ENCODE peak calls at places on chromosomes 6 and 20, in four cellular contexts. One of them, this sample, is unnamed.

GRCh38 chr20:5657190-5657872 is 92.9 kb upstream of the SHLD1 start:
- DNase-seq in A549: peak
- DNase-seq in HepG2: peak
- DNase-seq in SK-N-SH: peak
- DNase-seq in this sample: no peak

GRCh38 chr6:110232456-110232855 is 52.2 kb downstream of the CDC40 start:
- DNase-seq in A549: no peak
- DNase-seq in HepG2: no peak
- DNase-seq in SK-N-SH: no peak
- DNase-seq in this sample: no peak

GRCh38 chr6:151493495-151494234 is at the start of gene CCDC170:
- DNase-seq in A549: peak
- DNase-seq in HepG2: peak
- DNase-seq in SK-N-SH: peak
- DNase-seq in this sample: no peak

GRCh38 chr6:145498425-145498824 is 236.9 kb downstream of the EPM2A start:
- DNase-seq in A549: no peak
- DNase-seq in HepG2: no peak
- DNase-seq in SK-N-SH: no peak
- DNase-seq in this sample: no peak

GRCh38 chr6:85418059-85418458 is 31.8 kb upstream of the NT5E start:
- DNase-seq in A549: no peak
- DNase-seq in HepG2: no peak
- DNase-seq in SK-N-SH: no peak
- DNase-seq in this sample: no peak

GRCh38 chr6:88538130-88538706 is 372.1 kb upstream of the CNR1 start:
- DNase-seq in A549: no peak
- DNase-seq in HepG2: no peak
- DNase-seq in SK-N-SH: no peak
- DNase-seq in this sample: no peak

GRCh38 chr6:129429953-129430352 is 280.0 kb downstream of the ARHGAP18 start:
- DNase-seq in A549: no peak
- DNase-seq in HepG2: no peak
- DNase-seq in SK-N-SH: no peak
- DNase-seq in this sample: no peak

GRCh38 chr6:36314221-36315014 is 22.3 kb downstream of the BNIP5 start:
- DNase-seq in A549: no peak
- DNase-seq in HepG2: no peak
- DNase-seq in SK-N-SH: no peak
- DNase-seq in this sample: no peak

GRCh38 chr6:148134566-148134965 is 208.1 kb upstream of the SASH1 start:
- DNase-seq in A549: no peak
- DNase-seq in HepG2: no peak
- DNase-seq in SK-N-SH: no peak
- DNase-seq in this sample: no peak

GRCh38 chr6:37473364-37474095 is 26.2 kb downstream of the CCDC167 start:
- DNase-seq in A549: no peak
- DNase-seq in HepG2: no peak
- DNase-seq in SK-N-SH: peak
- DNase-seq in this sample: no peak

GRCh38 chr6:127516676-127517273 is 2.4 kb downstream of the MTCL3 start:
- DNase-seq in A549: peak
- DNase-seq in HepG2: peak
- DNase-seq in SK-N-SH: peak
- DNase-seq in this sample: no peak

GRCh38 chr6:39602590-39603319 is 122.5 kb downstream of the KIF6 start:
- DNase-seq in A549: no peak
- DNase-seq in HepG2: no peak
- DNase-seq in SK-N-SH: no peak
- DNase-seq in this sample: no peak

GRCh38 chr6:166778776-166779175 is 151.7 kb upstream of the RPS6KA2 start:
- DNase-seq in A549: no peak
- DNase-seq in HepG2: no peak
- DNase-seq in SK-N-SH: no peak
- DNase-seq in this sample: no peak

GRCh38 chr20:58025233-58025632 is 203.2 kb downstream of the ANKRD60 start:
- DNase-seq in A549: no peak
- DNase-seq in HepG2: no peak
- DNase-seq in SK-N-SH: no peak
- DNase-seq in this sample: no peak

GRCh38 chr6:12935637-12936036 is 219.1 kb downstream of the PHACTR1 start:
- DNase-seq in A549: no peak
- DNase-seq in HepG2: no peak
- DNase-seq in SK-N-SH: no peak
- DNase-seq in this sample: no peak

GRCh38 chr6:32613475-32613874 is 23.7 kb upstream of the HLA-DQA1 start:
- DNase-seq in A549: no peak
- DNase-seq in HepG2: no peak
- DNase-seq in SK-N-SH: no peak
- DNase-seq in this sample: no peak

GRCh38 chr20:35695978-35696377 is 3.2 kb downstream of the NFS1 start:
- DNase-seq in A549: no peak
- DNase-seq in HepG2: no peak
- DNase-seq in SK-N-SH: no peak
- DNase-seq in this sample: no peak

GRCh38 chr6:82017316-82017715 is 230.2 kb downstream of the IBTK start:
- DNase-seq in A549: peak
- DNase-seq in HepG2: peak
- DNase-seq in SK-N-SH: no peak
- DNase-seq in this sample: no peak

DNA sequence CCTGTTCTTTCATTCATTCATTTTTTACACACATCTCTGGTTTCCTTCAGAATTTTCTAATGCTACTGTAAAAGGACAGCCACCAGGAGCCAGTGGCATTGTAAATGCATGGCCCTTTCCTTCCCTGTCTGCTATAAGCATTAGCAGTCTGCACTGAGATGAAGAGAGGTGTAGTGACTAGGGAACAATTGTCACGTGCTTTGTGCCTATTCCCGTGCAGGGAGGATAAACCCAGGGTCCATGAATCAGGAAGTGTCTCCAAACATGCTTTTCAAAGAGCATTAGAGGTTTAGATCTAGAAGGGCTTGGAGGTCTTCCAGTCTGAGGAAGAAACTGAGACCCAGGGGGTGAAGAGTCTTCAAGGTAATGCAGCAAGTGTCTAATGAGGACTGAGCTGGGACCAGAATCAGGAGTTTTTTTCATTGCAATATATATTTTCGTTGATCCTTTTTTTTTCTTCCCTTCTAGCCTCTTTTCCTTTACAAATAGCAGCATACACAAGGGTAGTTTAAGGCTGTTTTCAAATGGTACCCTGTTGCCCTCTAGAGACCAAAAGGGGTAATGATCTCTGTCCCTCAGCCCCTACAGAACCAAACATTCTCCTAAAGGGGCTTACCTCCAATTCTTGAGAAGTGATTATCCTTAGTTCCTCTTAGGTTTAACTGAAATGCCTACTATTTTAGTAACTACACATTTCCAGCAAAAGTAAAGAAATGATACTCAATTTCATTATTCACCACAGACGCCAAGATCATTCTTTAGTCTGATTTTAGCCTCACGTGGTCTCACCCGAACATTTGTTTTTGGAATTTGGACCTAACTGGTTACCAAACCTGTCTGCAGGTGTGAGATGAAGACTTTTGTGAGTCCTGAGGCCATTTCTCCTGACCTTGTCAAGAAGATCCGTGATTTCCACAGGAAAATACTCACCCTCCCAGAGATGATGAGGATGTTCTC is 6.6 kb downstream of the TRIM15 start:
- DNase-seq in A549: peak
- DNase-seq in HepG2: peak
- DNase-seq in SK-N-SH: peak
- DNase-seq in this sample: peak
- TF ChIP-seq PBX3 in A549: no peak
- TF ChIP-seq PBX3 in HepG2: no peak
- TF ChIP-seq PBX3 in SK-N-SH: no peak
- TF ChIP-seq PBX3 in this sample: no peak

DNA sequence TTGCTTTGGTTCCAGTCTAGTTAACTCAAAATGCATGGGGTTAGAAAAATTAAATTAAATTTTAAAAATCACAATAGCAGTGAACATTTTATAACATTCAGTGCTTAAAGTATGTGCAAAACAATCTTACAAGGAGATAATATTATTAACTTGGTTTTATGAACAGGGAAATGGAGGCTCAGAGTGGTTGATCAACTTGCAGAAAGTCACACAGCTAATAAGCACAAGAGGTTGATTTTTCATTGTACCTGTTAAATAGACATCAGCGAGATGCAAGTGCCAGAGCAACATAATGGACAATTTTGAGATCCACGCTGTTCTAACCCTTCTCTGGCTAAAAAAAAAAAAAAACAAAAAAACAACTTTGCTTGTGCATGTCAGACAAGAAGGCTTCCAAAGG is 219.8 kb downstream of the TSHZ2 start:
- DNase-seq in A549: no peak
- DNase-seq in HepG2: no peak
- DNase-seq in SK-N-SH: no peak
- DNase-seq in this sample: no peak
- H3K4me2 ChIP-seq in A549: no peak
- H3K4me2 ChIP-seq in HepG2: no peak
- H3K4me2 ChIP-seq in SK-N-SH: no peak
- H3K4me2 ChIP-seq in this sample: no peak

DNA sequence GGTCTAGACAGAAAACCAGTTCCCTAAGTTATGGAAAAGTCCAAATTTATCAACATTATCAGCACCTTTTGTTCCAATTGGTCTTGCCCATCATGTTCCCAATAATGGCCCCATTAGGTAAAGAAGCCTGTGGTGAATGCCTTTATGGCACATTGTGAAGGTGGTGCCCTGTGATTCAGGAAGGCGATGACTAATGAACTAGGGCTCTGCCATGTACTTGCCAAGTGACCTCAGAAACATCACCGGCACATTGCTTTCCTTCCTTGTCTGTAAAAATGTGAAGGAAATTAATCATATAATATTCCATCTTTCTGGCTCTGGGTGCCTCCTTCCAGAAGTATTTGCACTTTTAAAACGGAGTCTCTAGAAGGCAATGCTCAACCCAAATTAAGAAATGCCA is 132.3 kb downstream of the UNC5CL start:
- DNase-seq in A549: peak
- DNase-seq in HepG2: no peak
- DNase-seq in SK-N-SH: no peak
- DNase-seq in this sample: no peak
- TF ChIP-seq PBX3 in A549: no peak
- TF ChIP-seq PBX3 in HepG2: no peak
- TF ChIP-seq PBX3 in SK-N-SH: no peak
- TF ChIP-seq PBX3 in this sample: no peak

DNA sequence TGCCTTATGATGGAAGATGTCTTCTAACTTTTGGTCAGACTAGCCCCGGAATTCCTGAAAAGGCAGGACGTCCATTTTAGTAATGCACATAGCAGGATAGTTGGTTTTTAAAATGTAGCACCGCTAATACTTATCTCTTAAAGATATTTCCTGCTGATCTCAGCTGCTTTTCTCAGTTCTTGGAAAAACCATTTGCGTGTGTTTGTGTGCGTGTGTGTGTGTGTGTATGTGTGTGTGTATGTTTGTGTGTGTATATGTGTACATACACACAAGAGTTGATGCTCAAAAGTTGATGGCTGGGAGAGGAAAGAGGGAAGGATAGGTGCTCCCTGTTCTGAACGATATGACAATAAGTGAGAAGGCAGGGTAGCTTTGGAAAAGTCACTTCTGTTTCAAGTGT is 61.7 kb upstream of the SUPT3H start:
- DNase-seq in A549: no peak
- DNase-seq in HepG2: no peak
- DNase-seq in SK-N-SH: no peak
- DNase-seq in this sample: no peak
- H3K4me2 ChIP-seq in A549: no peak
- H3K4me2 ChIP-seq in HepG2: no peak
- H3K4me2 ChIP-seq in SK-N-SH: peak
- H3K4me2 ChIP-seq in this sample: no peak

GRCh38 chr6:27864906-27865883 is 47.0 kb downstream of the OR2B2 start:
- DNase-seq in A549: peak
- DNase-seq in HepG2: peak
- DNase-seq in SK-N-SH: peak
- DNase-seq in this sample: peak
- TF ChIP-seq PBX3 in A549: no peak
- TF ChIP-seq PBX3 in HepG2: no peak
- TF ChIP-seq PBX3 in SK-N-SH: no peak
- TF ChIP-seq PBX3 in this sample: peak